ENCODE peak calls at places on chromosomes 3 and 15, in four cellular contexts. One of them, this sample, is unnamed.

GRCh38 chr15:75348563-75349350 is 1.9 kb downstream of the NEIL1 start:
- DNase-seq in AG04450: no peak
- DNase-seq in mesendoderm: peak; percentile 30
- DNase-seq in body of pancreas: peak; percentile 45
- DNase-seq in this sample: no peak

GRCh38 chr3:5095879-5096278 is 26.2 kb upstream of the ARL8B start:
- DNase-seq in AG04450: no peak
- DNase-seq in mesendoderm: peak; percentile 59
- DNase-seq in body of pancreas: no peak
- DNase-seq in this sample: peak; percentile 63

GRCh38 chr3:131795382-131796085 is 239.3 kb downstream of the CPNE4 start:
- DNase-seq in AG04450: no peak
- DNase-seq in mesendoderm: peak; percentile 54
- DNase-seq in body of pancreas: no peak
- DNase-seq in this sample: peak; percentile 65

GRCh38 chr3:138460536-138461205 is 26.3 kb downstream of the ESYT3 start:
- DNase-seq in AG04450: no peak
- DNase-seq in mesendoderm: no peak
- DNase-seq in body of pancreas: no peak
- DNase-seq in this sample: no peak

GRCh38 chr3:177676148-177676547 is 478.9 kb upstream of the TBL1XR1 start:
- DNase-seq in AG04450: no peak
- DNase-seq in mesendoderm: no peak
- DNase-seq in body of pancreas: no peak
- DNase-seq in this sample: no peak

GRCh38 chr3:8416965-8417364 is 84.7 kb upstream of the LMCD1 start:
- DNase-seq in AG04450: no peak
- DNase-seq in mesendoderm: peak; percentile 60
- DNase-seq in body of pancreas: peak; percentile 67
- DNase-seq in this sample: peak; percentile 11

GRCh38 chr3:134527037-134527436 is 41.2 kb downstream of the CEP63 start:
- DNase-seq in AG04450: no peak
- DNase-seq in mesendoderm: peak; percentile 62
- DNase-seq in body of pancreas: no peak
- DNase-seq in this sample: peak; percentile 21

GRCh38 chr15:91855684-91856553 is 2.4 kb downstream of the SLCO3A1 start:
- DNase-seq in AG04450: no peak
- DNase-seq in mesendoderm: peak; percentile 90
- DNase-seq in body of pancreas: peak; percentile 24
- DNase-seq in this sample: peak; percentile 47

GRCh38 chr3:4950948-4951347 is 28.3 kb upstream of the BHLHE40 start:
- DNase-seq in AG04450: no peak
- DNase-seq in mesendoderm: no peak
- DNase-seq in body of pancreas: no peak
- DNase-seq in this sample: no peak

GRCh38 chr15:87623832-87624231 is 632.7 kb downstream of the NTRK3 start:
- DNase-seq in AG04450: no peak
- DNase-seq in mesendoderm: peak; percentile 77
- DNase-seq in body of pancreas: no peak
- DNase-seq in this sample: peak; percentile 21

GRCh38 chr15:41919954-41920538 is 26.2 kb upstream of the SPTBN5 start:
- DNase-seq in AG04450: peak; percentile 81
- DNase-seq in mesendoderm: no peak
- DNase-seq in body of pancreas: peak; percentile 70
- DNase-seq in this sample: no peak

GRCh38 chr3:44795197-44795596 is 33.6 kb downstream of the KIF15 start:
- DNase-seq in AG04450: no peak
- DNase-seq in mesendoderm: peak; percentile 36
- DNase-seq in body of pancreas: no peak
- DNase-seq in this sample: no peak

GRCh38 chr3:54087581-54088410 is 34.6 kb upstream of the CACNA2D3 start:
- DNase-seq in AG04450: no peak
- DNase-seq in mesendoderm: peak; percentile 20
- DNase-seq in body of pancreas: no peak
- DNase-seq in this sample: peak; percentile 59

GRCh38 chr15:72911658-72912057 is 128.1 kb upstream of the ADPGK start:
- DNase-seq in AG04450: no peak
- DNase-seq in mesendoderm: no peak
- DNase-seq in body of pancreas: no peak
- DNase-seq in this sample: no peak

GRCh38 chr15:71186267-71186666 is 71.0 kb downstream of the THSD4 start:
- DNase-seq in AG04450: no peak
- DNase-seq in mesendoderm: no peak
- DNase-seq in body of pancreas: no peak
- DNase-seq in this sample: no peak

GRCh38 chr3:194395201-194395600 is 3.9 kb downstream of the GP5 start:
- DNase-seq in AG04450: no peak
- DNase-seq in mesendoderm: no peak
- DNase-seq in body of pancreas: no peak
- DNase-seq in this sample: no peak

GRCh38 chr3:194396897-194397756 is 1.9 kb downstream of the GP5 start:
- DNase-seq in AG04450: no peak
- DNase-seq in mesendoderm: no peak
- DNase-seq in body of pancreas: no peak
- DNase-seq in this sample: no peak

GRCh38 chr3:194397757-194398312 is 1.2 kb downstream of the GP5 start:
- DNase-seq in AG04450: no peak
- DNase-seq in mesendoderm: no peak
- DNase-seq in body of pancreas: no peak
- DNase-seq in this sample: peak; percentile 36

GRCh38 chr3:194395767-194396527 is 3.1 kb downstream of the GP5 start:
- DNase-seq in AG04450: no peak
- DNase-seq in mesendoderm: peak; percentile 68
- DNase-seq in body of pancreas: no peak
- DNase-seq in this sample: no peak

GRCh38 chr3:194396561-194396896 is 2.5 kb downstream of the GP5 start:
- DNase-seq in AG04450: no peak
- DNase-seq in mesendoderm: no peak
- DNase-seq in body of pancreas: no peak
- DNase-seq in this sample: no peak
- H3K27me3 ChIP-seq in AG04450: peaks cover 23% of the 10 kb centered on the region
- H3K27me3 ChIP-seq in mesendoderm: peaks cover 7% of the 10 kb centered on the region
- H3K27me3 ChIP-seq in body of pancreas: peaks cover 9% of the 10 kb centered on the region
- H3K27me3 ChIP-seq in this sample: no peaks in the 10 kb centered on the region

GRCh38 chr3:42980909-42981308 is 1.8 kb downstream of the GASK1A start:
- DNase-seq in AG04450: no peak
- DNase-seq in mesendoderm: peak; percentile 31
- DNase-seq in body of pancreas: no peak
- DNase-seq in this sample: no peak
- H3K27me3 ChIP-seq in AG04450: peaks cover 35% of the 10 kb centered on the region
- H3K27me3 ChIP-seq in mesendoderm: no peaks in the 10 kb centered on the region
- H3K27me3 ChIP-seq in body of pancreas: no peaks in the 10 kb centered on the region
- H3K27me3 ChIP-seq in this sample: peaks cover 17% of the 10 kb centered on the region

DNA sequence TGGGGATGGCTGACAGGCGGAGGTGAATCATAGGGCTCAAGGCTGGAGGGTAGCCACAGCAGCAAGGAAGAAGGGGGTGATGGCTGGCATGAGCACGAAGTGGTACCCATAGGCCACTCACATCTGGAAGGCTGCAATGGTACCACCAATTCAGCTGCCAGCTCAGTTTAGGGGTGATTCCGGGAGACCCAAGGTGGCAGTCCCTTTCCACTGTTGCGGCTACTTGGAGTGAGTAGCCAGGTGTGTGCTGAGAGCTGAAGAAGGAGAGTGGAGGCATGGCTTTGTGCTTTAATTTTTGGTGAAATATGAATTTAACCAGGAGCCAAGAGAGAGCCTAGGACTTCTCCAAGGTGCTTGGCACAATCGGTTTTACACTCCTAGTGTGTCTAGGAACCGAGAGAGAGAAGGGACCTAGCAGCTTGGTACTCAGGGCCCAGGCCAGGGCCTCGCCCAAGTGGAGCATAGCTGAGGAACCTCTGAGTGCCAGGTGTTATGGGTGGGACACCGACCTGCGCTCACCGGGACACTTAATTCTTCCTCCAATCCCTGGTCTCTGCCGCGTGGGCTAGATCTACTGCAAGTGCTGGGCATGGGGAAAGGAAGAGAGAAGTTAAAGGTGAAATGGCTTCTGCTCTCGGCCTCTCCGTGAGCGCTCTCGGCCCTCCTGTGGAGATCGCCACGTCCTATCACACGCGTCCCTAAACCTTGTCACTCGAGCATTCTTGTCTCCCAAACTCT is 32.2 kb upstream of the POLG start:
- DNase-seq in AG04450: no peak
- DNase-seq in mesendoderm: no peak
- DNase-seq in body of pancreas: no peak
- DNase-seq in this sample: no peak
- H3K27me3 ChIP-seq in AG04450: peaks cover 95% of the 10 kb centered on the region
- H3K27me3 ChIP-seq in mesendoderm: peaks cover 97% of the 10 kb centered on the region
- H3K27me3 ChIP-seq in body of pancreas: peaks cover 65% of the 10 kb centered on the region
- H3K27me3 ChIP-seq in this sample: no peaks in the 10 kb centered on the region

GRCh38 chr3:152197937-152198336 is 70.8 kb upstream of the MBNL1 start:
- DNase-seq in AG04450: no peak
- DNase-seq in mesendoderm: peak; percentile 15
- DNase-seq in body of pancreas: no peak
- DNase-seq in this sample: no peak
- H3K27me3 ChIP-seq in AG04450: no peaks in the 10 kb centered on the region
- H3K27me3 ChIP-seq in mesendoderm: no peaks in the 10 kb centered on the region
- H3K27me3 ChIP-seq in body of pancreas: no peaks in the 10 kb centered on the region
- H3K27me3 ChIP-seq in this sample: no peaks in the 10 kb centered on the region

DNA sequence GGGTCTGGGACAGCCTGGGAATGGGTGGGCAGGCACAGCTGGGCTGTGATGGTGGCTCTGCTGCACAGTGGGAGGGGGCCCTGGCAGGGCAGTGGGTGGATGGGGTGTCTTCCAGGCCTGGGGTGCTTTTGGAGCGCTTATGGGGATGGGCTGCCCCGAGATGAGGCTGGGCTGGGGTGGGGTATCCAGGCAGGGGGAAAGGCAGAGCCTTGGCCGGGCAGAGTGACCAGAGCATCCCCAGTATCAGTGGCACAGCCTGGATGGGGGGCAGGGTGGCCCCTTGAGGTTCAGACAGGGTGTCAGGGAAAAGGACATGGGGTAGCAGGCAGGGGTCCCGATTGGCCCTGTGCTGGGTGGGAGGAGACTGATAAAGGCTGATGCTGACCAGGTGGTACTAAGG is 26.6 kb downstream of the HDAC11 start:
- DNase-seq in AG04450: no peak
- DNase-seq in mesendoderm: no peak
- DNase-seq in body of pancreas: no peak
- DNase-seq in this sample: no peak
- H3K27me3 ChIP-seq in AG04450: no peaks in the 10 kb centered on the region
- H3K27me3 ChIP-seq in mesendoderm: no peaks in the 10 kb centered on the region
- H3K27me3 ChIP-seq in body of pancreas: no peaks in the 10 kb centered on the region
- H3K27me3 ChIP-seq in this sample: no peaks in the 10 kb centered on the region

GRCh38 chr15:33074942-33075341 is 119.6 kb downstream of the FMN1 start:
- DNase-seq in AG04450: no peak
- DNase-seq in mesendoderm: peak; percentile 76
- DNase-seq in body of pancreas: no peak
- DNase-seq in this sample: no peak
- H3K27me3 ChIP-seq in AG04450: no peaks in the 10 kb centered on the region
- H3K27me3 ChIP-seq in mesendoderm: no peaks in the 10 kb centered on the region
- H3K27me3 ChIP-seq in body of pancreas: no peaks in the 10 kb centered on the region
- H3K27me3 ChIP-seq in this sample: no peaks in the 10 kb centered on the region